ENCODE peak calls at places on chromosomes 13 and 19, in four cellular contexts. N is stimulated activated CD4-positive, alpha-beta T cell treated with anti-CD3 and anti-CD28 coated beads, Interleukin-2, amount 100 ng/mL, for 48 hours; H is spleen; A is sigmoid colon. Q is an unnamed sample.

GRCh38 chr19:18282021-18282787 is 782 bp upstream of the JUND start:
- DNase-seq in A (no peak), H (peak), N (no peak), Q (no peak)

GRCh38 chr19:8505680-8506401 is 3.4 kb upstream of the PRAM1 start:
- DNase-seq in A (peak), H (peak), N (peak), Q (peak)

GRCh38 chr13:40318366-40318765 is 348.1 kb downstream of the FOXO1 start:
- DNase-seq in H (no peak), N (no peak), A (no peak), Q (no peak)

GRCh38 chr13:37701306-37701705 is 102.7 kb upstream of the POSTN start:
- DNase-seq in N (no peak), A (no peak), H (no peak), Q (no peak)

GRCh38 chr13:30038884-30039283 is 188.5 kb upstream of the UBL3 start:
- DNase-seq in H (no peak), N (no peak), A (no peak), Q (no peak)

GRCh38 chr19:42193706-42194105 is 23.8 kb downstream of the DEDD2 start:
- DNase-seq in N (no peak), A (no peak), H (no peak), Q (no peak)

GRCh38 chr13:76036176-76036575 is 400.0 kb downstream of the LMO7 start:
- DNase-seq in N (no peak), A (no peak), H (no peak), Q (no peak)

GRCh38 chr19:441213-441823 is 19.5 kb downstream of the SHC2 start:
- DNase-seq in A (no peak), N (no peak), H (peak), Q (no peak)

GRCh38 chr13:97020689-97021240 is 26.5 kb upstream of the OXGR1 start:
- DNase-seq in A (no peak), N (no peak), H (no peak), Q (no peak)

GRCh38 chr13:38008636-38009035 is 139.1 kb upstream of the TRPC4 start:
- DNase-seq in N (no peak), A (no peak), H (no peak), Q (no peak)

GRCh38 chr19:1400281-1401137 is 833 bp downstream of the GAMT start:
- DNase-seq in N (no peak), A (no peak), H (no peak), Q (no peak)

GRCh38 chr19:2561895-2562294 is 86.0 kb downstream of the GADD45B start:
- DNase-seq in H (peak), N (peak), A (no peak), Q (no peak)

GRCh38 chr13:24911135-24911524 is 147.2 kb downstream of the RNF17 start:
- DNase-seq in N (no peak), A (no peak), H (no peak), Q (no peak)

GRCh38 chr13:49410477-49410876 is 33.4 kb downstream of the CAB39L start:
- DNase-seq in N (no peak), H (no peak), A (no peak), Q (no peak)

GRCh38 chr13:96090240-96091101 is 564 bp downstream of the HS6ST3 start:
- DNase-seq in N (no peak), A (no peak), H (no peak), Q (no peak)

GRCh38 chr19:47429140-47429793 is 9.9 kb upstream of the MEIS3 start:
- DNase-seq in H (no peak), N (no peak), A (no peak), Q (no peak)

GRCh38 chr13:77729502-77730221 is 32.2 kb downstream of the SLAIN1 start:
- DNase-seq in N (no peak), H (no peak), A (no peak), Q (no peak)

GRCh38 chr13:100442095-100442832 is 146.3 kb downstream of the GGACT start:
- DNase-seq in N (no peak), A (no peak), H (no peak), Q (no peak)

Q was measured in T1000.